ENCODE peak calls at places on chromosomes 4 and X, in eight cellular contexts. B is colonic mucosa, Z is suprapubic skin, P is cardiac muscle cell, R is thyroid gland, A is fibroblast of lung, D is IMR-90, T is GM23338. K is an unnamed sample.

GRCh38 chr4:163395758-163396157 is 52.1 kb downstream of the NPY5R start:
- DNase-seq in B (no peak), Z (no peak), P (no peak), R (no peak), A (no peak), D (no peak), T (no peak), K (no peak)

GRCh38 chrX:50812995-50813842 is 775 bp downstream of the SHROOM4 start:
- DNase-seq in B (peak; percentile 27), Z (no peak), P (peak; percentile 43), R (peak; percentile 44), A (peak; percentile 59), D (peak; percentile 46), T (peak; percentile 39), K (peak; percentile 81)

GRCh38 chrX:50045808-50046207 is 123.4 kb downstream of the CLCN5 start:
- DNase-seq in B (no peak), Z (no peak), P (no peak), R (no peak), A (no peak), D (no peak), T (no peak), K (no peak)

GRCh38 chr4:27327421-27328181 is 467.0 kb downstream of the STIM2 start:
- DNase-seq in B (no peak), Z (no peak), P (no peak), R (no peak), A (no peak), D (no peak), T (no peak), K (no peak)

GRCh38 chrX:12702509-12703091 is 88.6 kb upstream of the PRPS2 start:
- DNase-seq in B (no peak), Z (no peak), P (peak; percentile 22), R (no peak), A (no peak), D (no peak), T (peak; percentile 58), K (peak; percentile 10)

GRCh38 chr4:76677571-76678326 is 220.2 kb downstream of the SOWAHB start:
- DNase-seq in B (no peak), Z (no peak), P (no peak), R (peak; percentile 7), A (no peak), D (no peak), T (no peak), K (peak; percentile 52)

GRCh38 chr4:6155996-6156395 is 44.4 kb downstream of the JAKMIP1 start:
- DNase-seq in B (no peak), Z (no peak), P (no peak), R (no peak), A (no peak), D (no peak), T (no peak), K (no peak)

GRCh38 chr4:144288011-144288903 is 147.7 kb upstream of the GYPA start:
- DNase-seq in B (no peak), Z (no peak), P (no peak), R (no peak), A (peak; percentile 75), D (no peak), T (peak; percentile 3), K (no peak)

GRCh38 chr4:152850377-152850776 is 70.6 kb downstream of the ARFIP1 start:
- DNase-seq in B (no peak), Z (no peak), P (peak; percentile 48), R (peak; percentile 50), A (peak; percentile 53), D (peak; percentile 54), T (peak; percentile 86), K (peak; percentile 45)

GRCh38 chr4:39502034-39502658 is 25.1 kb downstream of the UGDH start:
- DNase-seq in B (no peak), Z (no peak), P (no peak), R (no peak), A (peak; percentile 88), D (peak; percentile 87), T (no peak), K (no peak)

GRCh38 chr4:126986828-126987227 is 645.9 kb upstream of the INTU start:
- DNase-seq in B (no peak), Z (no peak), P (no peak), R (no peak), A (peak; percentile 78), D (peak; percentile 82), T (peak; percentile 6), K (no peak)

GRCh38 chrX:34656842-34657780 is at the start of gene TMEM47:
- DNase-seq in B (peak; percentile 61), Z (peak; percentile 69), P (peak; percentile 96), R (peak; percentile 79), A (peak; percentile 72), D (peak; percentile 70), T (peak; percentile 87), K (peak; percentile 80)

GRCh38 chr4:7513731-7514130 is 79.0 kb upstream of the PSAPL1 start:
- DNase-seq in B (no peak), Z (no peak), P (no peak), R (no peak), A (peak; percentile 82), D (peak; percentile 39), T (no peak), K (no peak)

GRCh38 chrX:18640686-18641085 is 31.2 kb downstream of the RS1 start:
- DNase-seq in B (no peak), Z (no peak), P (peak; percentile 56), R (no peak), A (no peak), D (no peak), T (peak; percentile 84), K (no peak)

GRCh38 chrX:107626916-107627315 is 1.4 kb upstream of the PRPS1 start:
- DNase-seq in B (no peak), Z (no peak), P (no peak), R (no peak), A (no peak), D (no peak), T (no peak), K (no peak)

GRCh38 chr4:88696620-88697019 is 1.0 kb downstream of the NAP1L5 start:
- DNase-seq in B (no peak), Z (no peak), P (no peak), R (no peak), A (peak; percentile 29), D (peak; percentile 23), T (no peak), K (no peak)
- H3K4me3 ChIP-seq in B (peak overlapping the region; percentile 62), Z (peak overlapping the region; percentile 56), P (no peak overlapping the region), R (no peak overlapping the region), A (peak overlapping the region; percentile 87), D (peak overlapping the region; percentile 37), T (peak overlapping the region; percentile 59), K (peak overlapping the region; percentile 53)

GRCh38 chrX:153725039-153725831 is 579 bp downstream of the ABCD1 start:
- DNase-seq in B (no peak), Z (no peak), P (no peak), R (no peak), A (no peak), D (no peak), T (peak; percentile 38), K (peak; percentile 71)
- H3K27ac ChIP-seq in B (peak overlapping the region; percentile 90), Z (peak overlapping the region; percentile 92), P (peak overlapping the region; percentile 89), R (peak overlapping the region; percentile 77), A (peak overlapping the region; percentile 50), D (peak overlapping the region; percentile 77), T (no peak overlapping the region), K (peak overlapping the region; percentile 96)

GRCh38 chr4:99815597-99816011 is 1.0 kb upstream of the DAPP1 start:
- DNase-seq in B (peak; percentile 81), Z (no peak), P (no peak), R (peak; percentile 78), A (no peak), D (peak; percentile 20), T (peak; percentile 33), K (no peak)

GRCh38 chr4:99811850-99812249 is 4.8 kb upstream of the DAPP1 start:
- DNase-seq in B (peak; percentile 61), Z (no peak), P (peak; percentile 61), R (no peak), A (peak; percentile 3), D (peak; percentile 20), T (peak; percentile 80), K (no peak)

GRCh38 chr4:99817310-99817885 is 771 bp downstream of the DAPP1 start:
- DNase-seq in B (no peak), Z (no peak), P (no peak), R (no peak), A (no peak), D (no peak), T (no peak), K (no peak)

GRCh38 chr4:99818661-99819060 is 2.0 kb downstream of the DAPP1 start:
- DNase-seq in B (no peak), Z (no peak), P (no peak), R (no peak), A (no peak), D (no peak), T (no peak), K (no peak)

GRCh38 chr4:99816611-99817309 is at the start of gene DAPP1:
- DNase-seq in B (peak; percentile 68), Z (peak; percentile 82), P (no peak), R (peak; percentile 10), A (no peak), D (no peak), T (no peak), K (peak; percentile 46)
- H3K4me1 ChIP-seq in B (peaks cover 3% of the 10 kb centered on the region), Z (peaks cover 20% of the 10 kb centered on the region), P (no peaks in the 10 kb centered on the region), R (peaks cover 5% of the 10 kb centered on the region), A (no peaks in the 10 kb centered on the region), D (no peaks in the 10 kb centered on the region), T (no peaks in the 10 kb centered on the region), K (no peaks in the 10 kb centered on the region)

GRCh38 chr4:167779864-167780263 is 312.5 kb upstream of the ANXA10 start:
- DNase-seq in B (no peak), Z (no peak), P (no peak), R (no peak), A (no peak), D (no peak), T (no peak), K (no peak)
- H3K4me3 ChIP-seq in B (no peak overlapping the region), Z (no peak overlapping the region), P (no peak overlapping the region), R (no peak overlapping the region), A (peak overlapping the region; percentile 66), D (peak overlapping the region; percentile 46), T (no peak overlapping the region), K (no peak overlapping the region)

GRCh38 chr4:121072836-121073362 is 564 bp upstream of the NDNF start:
- DNase-seq in B (peak; percentile 49), Z (peak; percentile 79), P (peak; percentile 44), R (peak; percentile 5), A (no peak), D (no peak), T (peak; percentile 41), K (peak; percentile 32)
- H3K27ac ChIP-seq in B (peak overlapping the region; percentile 69), Z (peak overlapping the region; percentile 22), P (no peak overlapping the region), R (no peak overlapping the region), A (no peak overlapping the region), D (no peak overlapping the region), T (no peak overlapping the region), K (no peak overlapping the region)

GRCh38 chr4:78749258-78749971 is 26.7 kb upstream of the BMP2K start:
- DNase-seq in B (no peak), Z (no peak), P (peak; percentile 19), R (no peak), A (peak; percentile 48), D (no peak), T (no peak), K (no peak)
- H3K4me1 ChIP-seq in B (no peaks in the 10 kb centered on the region), Z (no peaks in the 10 kb centered on the region), P (peaks cover 9% of the 10 kb centered on the region), R (no peaks in the 10 kb centered on the region), A (peaks cover 6% of the 10 kb centered on the region), D (peaks cover 6% of the 10 kb centered on the region), T (no peaks in the 10 kb centered on the region), K (no peaks in the 10 kb centered on the region)